ENCODE peak calls at places on chromosome 15, in six cellular contexts. One of them, this sample, is unnamed.

GRCh38 chr15:79007066-79007465 is 62.2 kb upstream of the CTSH start:
- DNase-seq in suprapubic skin: no peak
- DNase-seq in fibroblast of lung: peak; percentile 58
- DNase-seq in iPS DF 6.9: peak; percentile 52
- DNase-seq in GM23248: peak; percentile 32
- DNase-seq in osteoblast: peak; percentile 47
- DNase-seq in this sample: no peak

GRCh38 chr15:74958320-74958907 is 1.8 kb upstream of the RPP25 start:
- DNase-seq in osteoblast: peak; percentile 93
- DNase-seq in suprapubic skin: peak; percentile 86
- DNase-seq in fibroblast of lung: no peak
- DNase-seq in GM23248: peak; percentile 79
- DNase-seq in iPS DF 6.9: no peak
- DNase-seq in this sample: peak; percentile 35

GRCh38 chr15:67210555-67211168 is 43.8 kb downstream of the AAGAB start:
- DNase-seq in fibroblast of lung: no peak
- DNase-seq in osteoblast: no peak
- DNase-seq in iPS DF 6.9: no peak
- DNase-seq in GM23248: no peak
- DNase-seq in suprapubic skin: no peak
- DNase-seq in this sample: no peak

GRCh38 chr15:43465105-43465504 is 27.9 kb downstream of the TP53BP1 start:
- DNase-seq in iPS DF 6.9: no peak
- DNase-seq in suprapubic skin: no peak
- DNase-seq in fibroblast of lung: peak; percentile 95
- DNase-seq in GM23248: peak; percentile 88
- DNase-seq in osteoblast: peak; percentile 30
- DNase-seq in this sample: no peak

GRCh38 chr15:57251941-57252340 is 124.4 kb upstream of the CGNL1 start:
- DNase-seq in fibroblast of lung: peak; percentile 25
- DNase-seq in GM23248: peak; percentile 67
- DNase-seq in suprapubic skin: no peak
- DNase-seq in iPS DF 6.9: no peak
- DNase-seq in osteoblast: no peak
- DNase-seq in this sample: no peak

GRCh38 chr15:65653781-65654521 is 32.2 kb downstream of the SLC24A1 start:
- DNase-seq in GM23248: peak; percentile 28
- DNase-seq in suprapubic skin: no peak
- DNase-seq in iPS DF 6.9: no peak
- DNase-seq in fibroblast of lung: peak; percentile 50
- DNase-seq in osteoblast: no peak
- DNase-seq in this sample: no peak

GRCh38 chr15:48374472-48374871 is 43.2 kb downstream of the DUT start:
- DNase-seq in suprapubic skin: no peak
- DNase-seq in fibroblast of lung: no peak
- DNase-seq in iPS DF 6.9: no peak
- DNase-seq in GM23248: no peak
- DNase-seq in osteoblast: no peak
- DNase-seq in this sample: no peak

GRCh38 chr15:25242166-25242879 is 196.5 kb downstream of the UBE3A start:
- DNase-seq in fibroblast of lung: no peak
- DNase-seq in suprapubic skin: peak; percentile 32
- DNase-seq in iPS DF 6.9: no peak
- DNase-seq in osteoblast: peak; percentile 42
- DNase-seq in GM23248: no peak
- DNase-seq in this sample: peak; percentile 7

GRCh38 chr15:69468241-69469121 is 15.9 kb downstream of the RPLP1 start:
- DNase-seq in GM23248: no peak
- DNase-seq in suprapubic skin: peak; percentile 66
- DNase-seq in fibroblast of lung: no peak
- DNase-seq in osteoblast: no peak
- DNase-seq in iPS DF 6.9: no peak
- DNase-seq in this sample: no peak

GRCh38 chr15:84840741-84841429 is 23.7 kb downstream of the ALPK3 start:
- DNase-seq in GM23248: peak; percentile 88
- DNase-seq in suprapubic skin: peak; percentile 64
- DNase-seq in iPS DF 6.9: no peak
- DNase-seq in fibroblast of lung: peak; percentile 50
- DNase-seq in osteoblast: peak; percentile 94
- DNase-seq in this sample: no peak

GRCh38 chr15:81284256-81285031 is 39.5 kb downstream of the STARD5 start:
- DNase-seq in iPS DF 6.9: no peak
- DNase-seq in fibroblast of lung: no peak
- DNase-seq in GM23248: no peak
- DNase-seq in osteoblast: no peak
- DNase-seq in suprapubic skin: no peak
- DNase-seq in this sample: no peak

GRCh38 chr15:31471731-31472430 is 145.2 kb downstream of the KLF13 start:
- DNase-seq in GM23248: peak; percentile 95
- DNase-seq in iPS DF 6.9: no peak
- DNase-seq in osteoblast: peak; percentile 96
- DNase-seq in suprapubic skin: peak; percentile 43
- DNase-seq in fibroblast of lung: peak; percentile 88
- DNase-seq in this sample: peak; percentile 5

GRCh38 chr15:57146394-57147140 is 228.1 kb downstream of the TCF12 start:
- DNase-seq in fibroblast of lung: peak; percentile 86
- DNase-seq in iPS DF 6.9: no peak
- DNase-seq in osteoblast: peak; percentile 34
- DNase-seq in GM23248: peak; percentile 78
- DNase-seq in suprapubic skin: no peak
- DNase-seq in this sample: no peak

GRCh38 chr15:84099181-84099580 is 136.4 kb upstream of the GOLGA6L4 start:
- DNase-seq in iPS DF 6.9: no peak
- DNase-seq in osteoblast: no peak
- DNase-seq in fibroblast of lung: no peak
- DNase-seq in suprapubic skin: no peak
- DNase-seq in GM23248: no peak
- DNase-seq in this sample: no peak

GRCh38 chr15:48332642-48333034 is 1.4 kb downstream of the DUT start:
- DNase-seq in suprapubic skin: no peak
- DNase-seq in osteoblast: peak; percentile 34
- DNase-seq in GM23248: no peak
- DNase-seq in fibroblast of lung: no peak
- DNase-seq in iPS DF 6.9: no peak
- DNase-seq in this sample: no peak

GRCh38 chr15:47990821-47991220 is 130.0 kb upstream of the SLC24A5 start:
- DNase-seq in suprapubic skin: no peak
- DNase-seq in iPS DF 6.9: no peak
- DNase-seq in osteoblast: no peak
- DNase-seq in fibroblast of lung: no peak
- DNase-seq in GM23248: no peak
- DNase-seq in this sample: no peak

GRCh38 chr15:68347392-68347791 is 69.8 kb downstream of the FEM1B start:
- DNase-seq in osteoblast: no peak
- DNase-seq in suprapubic skin: no peak
- DNase-seq in iPS DF 6.9: no peak
- DNase-seq in fibroblast of lung: peak; percentile 58
- DNase-seq in GM23248: no peak
- DNase-seq in this sample: no peak

GRCh38 chr15:77633913-77634265 is 1.2 kb upstream of the LINGO1 start:
- DNase-seq in suprapubic skin: no peak
- DNase-seq in iPS DF 6.9: peak; percentile 91
- DNase-seq in GM23248: no peak
- DNase-seq in fibroblast of lung: no peak
- DNase-seq in osteoblast: no peak
- DNase-seq in this sample: no peak

GRCh38 chr15:92011611-92012367 is 158.3 kb downstream of the SLCO3A1 start:
- DNase-seq in fibroblast of lung: no peak
- DNase-seq in GM23248: peak; percentile 72
- DNase-seq in osteoblast: no peak
- DNase-seq in suprapubic skin: no peak
- DNase-seq in iPS DF 6.9: no peak
- DNase-seq in this sample: no peak

GRCh38 chr15:67957435-67958139 is 96.5 kb upstream of the PIAS1 start:
- DNase-seq in suprapubic skin: no peak
- DNase-seq in GM23248: no peak
- DNase-seq in fibroblast of lung: no peak
- DNase-seq in osteoblast: no peak
- DNase-seq in iPS DF 6.9: no peak
- DNase-seq in this sample: no peak

GRCh38 chr15:77622212-77622941 is 10.3 kb downstream of the LINGO1 start:
- DNase-seq in suprapubic skin: no peak
- DNase-seq in GM23248: no peak
- DNase-seq in osteoblast: peak; percentile 81
- DNase-seq in iPS DF 6.9: no peak
- DNase-seq in fibroblast of lung: no peak
- DNase-seq in this sample: no peak

GRCh38 chr15:31444844-31445243 is 118.2 kb downstream of the KLF13 start:
- DNase-seq in iPS DF 6.9: no peak
- DNase-seq in suprapubic skin: no peak
- DNase-seq in fibroblast of lung: no peak
- DNase-seq in osteoblast: no peak
- DNase-seq in GM23248: no peak
- DNase-seq in this sample: no peak

GRCh38 chr15:82936966-82937647 is 15.4 kb downstream of the HOMER2 start:
- DNase-seq in suprapubic skin: no peak
- DNase-seq in fibroblast of lung: no peak
- DNase-seq in osteoblast: peak; percentile 82
- DNase-seq in GM23248: peak; percentile 89
- DNase-seq in iPS DF 6.9: no peak
- DNase-seq in this sample: no peak

GRCh38 chr15:93477188-93477587 is 388.2 kb upstream of the RGMA start:
- DNase-seq in GM23248: no peak
- DNase-seq in suprapubic skin: no peak
- DNase-seq in osteoblast: no peak
- DNase-seq in iPS DF 6.9: peak; percentile 86
- DNase-seq in fibroblast of lung: no peak
- DNase-seq in this sample: no peak

GRCh38 chr15:25248583-25249235 is 190.1 kb downstream of the UBE3A start:
- DNase-seq in iPS DF 6.9: no peak
- DNase-seq in osteoblast: peak; percentile 34
- DNase-seq in suprapubic skin: peak; percentile 48
- DNase-seq in fibroblast of lung: no peak
- DNase-seq in GM23248: no peak
- DNase-seq in this sample: peak; percentile 12

GRCh38 chr15:79160211-79160610 is 69.6 kb upstream of the RASGRF1 start:
- DNase-seq in GM23248: peak; percentile 79
- DNase-seq in iPS DF 6.9: no peak
- DNase-seq in osteoblast: peak; percentile 80
- DNase-seq in fibroblast of lung: no peak
- DNase-seq in suprapubic skin: no peak
- DNase-seq in this sample: no peak

GRCh38 chr15:68374346-68374745 is 57.6 kb downstream of the ITGA11 start:
- DNase-seq in GM23248: no peak
- DNase-seq in suprapubic skin: peak; percentile 46
- DNase-seq in iPS DF 6.9: no peak
- DNase-seq in fibroblast of lung: no peak
- DNase-seq in osteoblast: no peak
- DNase-seq in this sample: peak; percentile 34

GRCh38 chr15:66883322-66883911 is 181.4 kb downstream of the SMAD6 start:
- DNase-seq in suprapubic skin: peak; percentile 97
- DNase-seq in iPS DF 6.9: peak; percentile 88
- DNase-seq in fibroblast of lung: peak; percentile 99
- DNase-seq in GM23248: peak; percentile 100
- DNase-seq in osteoblast: peak; percentile 82
- DNase-seq in this sample: peak; percentile 92

GRCh38 chr15:65217526-65218482 is 6.5 kb upstream of the CILP start:
- DNase-seq in osteoblast: no peak
- DNase-seq in fibroblast of lung: no peak
- DNase-seq in suprapubic skin: no peak
- DNase-seq in GM23248: no peak
- DNase-seq in iPS DF 6.9: no peak
- DNase-seq in this sample: no peak

GRCh38 chr15:100860829-100861510 is 18.7 kb upstream of the ALDH1A3 start:
- DNase-seq in fibroblast of lung: no peak
- DNase-seq in iPS DF 6.9: no peak
- DNase-seq in suprapubic skin: no peak
- DNase-seq in osteoblast: no peak
- DNase-seq in GM23248: no peak
- DNase-seq in this sample: no peak
- H3K27ac ChIP-seq in fibroblast of lung: no peak overlapping the region
- H3K27ac ChIP-seq in iPS DF 6.9: no peak overlapping the region
- H3K27ac ChIP-seq in suprapubic skin: peak overlapping the region; percentile 8
- H3K27ac ChIP-seq in osteoblast: no peak overlapping the region
- H3K27ac ChIP-seq in GM23248: no peak overlapping the region
- H3K27ac ChIP-seq in this sample: no peak overlapping the region

GRCh38 chr15:101469520-101470288 is 19.8 kb downstream of the PCSK6 start:
- DNase-seq in osteoblast: no peak
- DNase-seq in fibroblast of lung: no peak
- DNase-seq in suprapubic skin: no peak
- DNase-seq in iPS DF 6.9: no peak
- DNase-seq in GM23248: no peak
- DNase-seq in this sample: no peak
- H3K27ac ChIP-seq in osteoblast: no peak overlapping the region
- H3K27ac ChIP-seq in fibroblast of lung: no peak overlapping the region
- H3K27ac ChIP-seq in suprapubic skin: no peak overlapping the region
- H3K27ac ChIP-seq in iPS DF 6.9: no peak overlapping the region
- H3K27ac ChIP-seq in GM23248: no peak overlapping the region
- H3K27ac ChIP-seq in this sample: no peak overlapping the region

GRCh38 chr15:90228960-90229359 is 4.8 kb downstream of the CIB1 start:
- DNase-seq in iPS DF 6.9: no peak
- DNase-seq in osteoblast: no peak
- DNase-seq in fibroblast of lung: no peak
- DNase-seq in suprapubic skin: no peak
- DNase-seq in GM23248: no peak
- DNase-seq in this sample: no peak

GRCh38 chr15:90227816-90228772 is 5.6 kb downstream of the CIB1 start:
- DNase-seq in GM23248: no peak
- DNase-seq in osteoblast: no peak
- DNase-seq in fibroblast of lung: no peak
- DNase-seq in iPS DF 6.9: no peak
- DNase-seq in suprapubic skin: no peak
- DNase-seq in this sample: no peak

GRCh38 chr15:90230610-90231009 is 3.1 kb downstream of the CIB1 start:
- DNase-seq in suprapubic skin: no peak
- DNase-seq in osteoblast: no peak
- DNase-seq in GM23248: no peak
- DNase-seq in iPS DF 6.9: no peak
- DNase-seq in fibroblast of lung: no peak
- DNase-seq in this sample: no peak

GRCh38 chr15:90231028-90232017 is 2.4 kb downstream of the CIB1 start:
- DNase-seq in GM23248: no peak
- DNase-seq in fibroblast of lung: peak; percentile 5
- DNase-seq in osteoblast: no peak
- DNase-seq in suprapubic skin: no peak
- DNase-seq in iPS DF 6.9: no peak
- DNase-seq in this sample: no peak

GRCh38 chr15:90230071-90230494 is 3.7 kb downstream of the CIB1 start:
- DNase-seq in osteoblast: no peak
- DNase-seq in suprapubic skin: no peak
- DNase-seq in fibroblast of lung: no peak
- DNase-seq in iPS DF 6.9: no peak
- DNase-seq in GM23248: no peak
- DNase-seq in this sample: no peak
- H3K27ac ChIP-seq in osteoblast: no peak overlapping the region
- H3K27ac ChIP-seq in suprapubic skin: peak overlapping the region; percentile 29
- H3K27ac ChIP-seq in fibroblast of lung: no peak overlapping the region
- H3K27ac ChIP-seq in iPS DF 6.9: no peak overlapping the region
- H3K27ac ChIP-seq in GM23248: no peak overlapping the region
- H3K27ac ChIP-seq in this sample: no peak overlapping the region

DNA sequence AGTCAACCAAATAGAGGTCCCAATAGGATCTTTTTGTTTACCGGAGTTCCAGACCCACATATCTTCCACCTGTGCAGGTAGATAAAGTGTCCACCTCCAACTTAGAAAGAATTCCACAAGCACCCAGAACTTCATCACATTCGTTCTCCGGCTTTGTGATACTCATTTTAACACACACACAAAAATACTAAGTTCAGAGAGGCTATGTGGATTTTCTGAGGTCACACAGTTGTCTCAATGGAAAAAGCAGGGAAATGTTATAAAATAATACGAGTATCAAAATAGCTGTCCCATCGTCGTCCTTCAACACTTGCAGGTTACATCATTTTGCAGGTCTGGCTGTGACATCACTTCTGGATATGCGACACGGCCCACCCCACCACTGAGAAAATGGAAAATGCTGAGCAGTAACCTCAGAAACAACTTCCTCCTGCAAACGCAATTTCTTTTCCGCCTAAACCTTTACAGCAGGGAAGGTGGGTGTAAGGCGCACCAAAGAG is 137.6 kb downstream of the TMCO5A start:
- DNase-seq in iPS DF 6.9: no peak
- DNase-seq in suprapubic skin: peak; percentile 69
- DNase-seq in GM23248: no peak
- DNase-seq in osteoblast: no peak
- DNase-seq in fibroblast of lung: no peak
- DNase-seq in this sample: no peak
- H3K27ac ChIP-seq in iPS DF 6.9: no peak overlapping the region
- H3K27ac ChIP-seq in suprapubic skin: peak overlapping the region; percentile 81
- H3K27ac ChIP-seq in GM23248: peak overlapping the region; percentile 83
- H3K27ac ChIP-seq in osteoblast: peak overlapping the region; percentile 90
- H3K27ac ChIP-seq in fibroblast of lung: peak overlapping the region; percentile 74
- H3K27ac ChIP-seq in this sample: peak overlapping the region; percentile 89

This sample was measured in ovary.